ENCODE peak calls at places on chromosomes 4 and X, in eight cellular contexts. W is bronchial epithelial cell, M is AG09309, I is GM20000, A is GM13976, D is PC-3, T is spleen, Z is tibial nerve. L is an unnamed sample.

GRCh38 chrX:68676340-68676739 is 28.9 kb downstream of the STARD8 start:
- DNase-seq in A (no peak), T (no peak), M (no peak), I (no peak), D (no peak), W (peak), Z (no peak), L (no peak)

GRCh38 chrX:154458954-154459829 is 1.1 kb downstream of the PLXNA3 start:
- DNase-seq in T (no peak), M (no peak), D (peak), A (no peak), Z (no peak), W (no peak), I (no peak), L (peak)

GRCh38 chrX:151419748-151420147 is 22.7 kb downstream of the VMA21 start:
- DNase-seq in I (no peak), Z (no peak), W (no peak), M (no peak), D (no peak), A (no peak), T (no peak), L (no peak)

GRCh38 chr4:140326395-140326993 is 47.0 kb upstream of the SCOC start:
- DNase-seq in W (peak), I (no peak), Z (no peak), M (no peak), T (no peak), D (peak), A (no peak), L (peak)

GRCh38 chr4:71133491-71133890 is 140.0 kb downstream of the DCK start:
- DNase-seq in A (no peak), W (no peak), D (peak), T (no peak), I (no peak), Z (no peak), M (no peak), L (no peak)

GRCh38 chrX:39260965-39261364 is 459.7 kb downstream of the MID1IP1 start:
- DNase-seq in A (no peak), W (peak), T (no peak), D (peak), I (no peak), Z (no peak), M (no peak), L (no peak)

GRCh38 chrX:110402091-110402854 is 43.6 kb downstream of the RTL9 start:
- DNase-seq in I (no peak), T (no peak), Z (no peak), A (no peak), M (no peak), D (peak), W (peak), L (no peak)

GRCh38 chrX:67734111-67734753 is 190.4 kb downstream of the AR start:
- DNase-seq in T (no peak), I (no peak), Z (no peak), W (no peak), M (no peak), D (no peak), A (no peak), L (no peak)

GRCh38 chr4:104429150-104429741 is 65.4 kb downstream of the CXXC4 start:
- DNase-seq in W (no peak), M (no peak), I (no peak), D (no peak), Z (no peak), A (no peak), T (no peak), L (no peak)

GRCh38 chr4:121738780-121739547 is 26.0 kb downstream of the SMIM43 start:
- DNase-seq in I (no peak), A (no peak), T (no peak), D (no peak), W (no peak), Z (no peak), M (no peak), L (no peak)

GRCh38 chr4:16646459-16646858 is 252.0 kb downstream of the LDB2 start:
- DNase-seq in W (no peak), D (no peak), A (no peak), Z (no peak), M (no peak), T (no peak), I (no peak), L (no peak)

GRCh38 chr4:154491341-154491679 is 289 bp downstream of the DCHS2 start:
- DNase-seq in W (peak), A (peak), D (peak), I (peak), Z (no peak), T (peak), M (no peak), L (no peak)

GRCh38 chrX:21821875-21822274 is 17.5 kb upstream of the MBTPS2 start:
- DNase-seq in A (no peak), Z (no peak), M (no peak), I (no peak), T (no peak), W (no peak), D (no peak), L (no peak)

GRCh38 chr4:12963291-12963690 is 520.8 kb downstream of the RAB28 start:
- DNase-seq in T (no peak), D (no peak), I (no peak), A (no peak), M (no peak), W (no peak), Z (no peak), L (no peak)

GRCh38 chr4:117664706-117665444 is 369.4 kb upstream of the NDST3 start:
- DNase-seq in M (no peak), T (no peak), A (no peak), Z (no peak), I (no peak), W (no peak), D (peak), L (no peak)

GRCh38 chr4:155759372-155760252 is 791 bp downstream of the GUCY1B1 start:
- DNase-seq in D (peak), I (peak), M (no peak), T (peak), W (no peak), Z (peak), A (peak), L (peak)

GRCh38 chr4:76690906-76691275 is 207.1 kb downstream of the SOWAHB start:
- DNase-seq in M (no peak), T (no peak), D (peak), W (no peak), I (no peak), A (no peak), Z (no peak), L (no peak)

GRCh38 chr4:56261027-56261426 is 126.3 kb downstream of the AASDH start:
- DNase-seq in Z (no peak), A (peak), M (no peak), T (no peak), D (no peak), W (no peak), I (peak), L (no peak)

GRCh38 chr4:12421364-12421763 is 992.7 kb upstream of the HS3ST1 start:
- DNase-seq in D (no peak), I (no peak), A (no peak), Z (no peak), W (peak), T (no peak), M (no peak), L (no peak)

GRCh38 chr4:102390438-102390837 is 45.2 kb upstream of the SLC39A8 start:
- DNase-seq in W (peak), T (no peak), I (peak), M (no peak), A (peak), Z (no peak), D (peak), L (no peak)

GRCh38 chr4:176921256-176921655 is 128.5 kb upstream of the VEGFC start:
- DNase-seq in D (no peak), M (no peak), W (peak), Z (no peak), A (no peak), I (no peak), T (no peak), L (no peak)

GRCh38 chrX:153983321-153983729 is 10.8 kb downstream of the TMEM187 start:
- DNase-seq in M (no peak), I (no peak), W (no peak), T (peak), D (no peak), Z (no peak), A (no peak), L (no peak)

GRCh38 chrX:133923113-133923512 is 62.3 kb downstream of the GPC3 start:
- DNase-seq in T (no peak), M (no peak), Z (no peak), A (no peak), D (no peak), I (peak), W (no peak), L (peak)

GRCh38 chr4:96347582-96347981 is 507.7 kb downstream of the PDHA2 start:
- DNase-seq in Z (no peak), I (no peak), T (no peak), D (no peak), A (no peak), W (peak), M (no peak), L (no peak)

GRCh38 chr4:96354036-96354712 is 514.3 kb downstream of the PDHA2 start:
- DNase-seq in I (no peak), Z (no peak), W (no peak), T (no peak), A (no peak), M (no peak), D (no peak), L (peak)

GRCh38 chr4:96356591-96357360 is 516.9 kb downstream of the PDHA2 start:
- DNase-seq in I (no peak), D (no peak), W (peak), T (no peak), Z (no peak), A (no peak), M (no peak), L (no peak)

GRCh38 chr4:96355414-96355813 is 515.5 kb downstream of the PDHA2 start:
- DNase-seq in T (no peak), I (no peak), Z (no peak), D (no peak), W (no peak), M (no peak), A (no peak), L (no peak)

DNA sequence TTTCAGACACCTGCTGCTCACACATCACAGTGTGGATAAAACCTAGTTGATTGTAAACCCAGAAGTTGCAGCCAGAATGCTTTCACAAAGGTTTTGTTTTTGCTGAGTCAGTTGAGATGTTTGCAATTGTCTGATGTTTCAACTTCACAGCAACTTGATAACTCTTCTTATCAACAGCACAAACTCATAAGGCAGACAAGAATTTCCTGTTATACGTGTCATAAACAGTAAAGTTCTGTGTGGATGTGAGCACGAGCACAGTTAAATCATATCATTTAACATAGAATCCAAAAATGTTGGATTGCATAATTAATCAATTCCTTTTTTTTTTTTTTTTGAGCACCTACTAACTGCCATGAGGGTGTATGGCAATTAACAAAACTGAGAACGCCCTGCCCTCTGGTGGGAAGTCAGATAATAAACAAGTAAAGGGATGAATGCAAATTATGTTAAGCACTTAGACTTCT is 512.2 kb downstream of the PDHA2 start:
- DNase-seq in M (no peak), I (no peak), W (peak), Z (no peak), A (no peak), T (no peak), D (peak), L (peak)
- TF ChIP-seq CTCF in M (no peak), I (peak), W (peak), Z (no peak), A (no peak), T (no peak), D (peak), L (peak)

GRCh38 chr4:23333946-23334878 is 555.6 kb downstream of the PPARGC1A start:
- DNase-seq in W (peak), Z (no peak), A (no peak), I (peak), M (no peak), T (no peak), D (peak), L (peak)
- TF ChIP-seq CTCF in W (no peak), Z (no peak), A (no peak), I (no peak), M (no peak), T (no peak), D (no peak), L (peak)

GRCh38 chrX:53831662-53832635 is 145.4 kb upstream of the HUWE1 start:
- DNase-seq in I (peak), A (peak), D (peak), T (no peak), M (no peak), Z (no peak), W (peak), L (peak)
- TF ChIP-seq CTCF in I (peak), A (peak), D (peak), T (peak), M (peak), Z (no peak), W (peak), L (peak)

GRCh38 chr4:74969507-74970474 is 36.9 kb downstream of the PARM1 start:
- DNase-seq in M (no peak), A (no peak), Z (no peak), W (peak), D (no peak), I (no peak), T (no peak), L (no peak)
- TF ChIP-seq CTCF in M (no peak), A (no peak), Z (no peak), W (peak), D (no peak), I (no peak), T (no peak), L (no peak)

DNA sequence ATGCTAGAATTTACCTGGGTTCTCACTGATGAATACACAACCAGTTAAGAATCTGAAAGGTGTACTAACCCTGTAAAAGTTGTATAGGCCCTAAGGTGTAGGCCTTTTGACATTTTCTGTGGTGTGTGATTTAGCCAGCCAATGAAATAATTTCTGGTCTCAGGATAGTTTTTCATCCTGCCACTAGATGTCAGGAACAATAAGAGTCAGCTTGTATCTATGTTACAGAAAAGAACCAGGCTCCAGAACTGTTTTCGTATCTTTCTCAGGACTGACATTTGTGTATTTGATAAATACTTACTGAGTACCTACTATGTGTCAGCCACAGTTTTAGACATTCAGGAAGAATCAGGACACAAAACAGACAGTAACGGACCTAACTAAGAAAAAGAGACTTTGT is 673.6 kb upstream of the TENM3 start:
- DNase-seq in M (peak), T (no peak), A (peak), D (peak), Z (no peak), W (peak), I (peak), L (peak)
- TF ChIP-seq CTCF in M (peak), T (no peak), A (no peak), D (peak), Z (peak), W (no peak), I (no peak), L (peak)